ENCODE peak calls at places on chromosomes 3 and 15, in nine cellular contexts. B is H1, O is stomach, Z is transverse colon, N is esophagus muscularis mucosa, G is SK-N-SH, R is GM12878, I is K562, Y is HepG2. W is an unnamed sample.
A peak's percentile ranks its signal among the peaks of the same experiment; 100 is the strongest.

GRCh38 chr3:120348065-120348980 is 831 bp downstream of the LRRC58 start:
- DNase-seq in B (no peak), O (no peak), Z (no peak), N (no peak), G (peak; percentile 36), R (no peak), I (no peak), Y (peak; percentile 6), W (no peak)

GRCh38 chr15:98790270-98790669 is 141.9 kb downstream of the IGF1R start:
- DNase-seq in B (no peak), O (no peak), Z (no peak), N (no peak), G (no peak), R (no peak), I (no peak), Y (no peak), W (no peak)

GRCh38 chr15:81968691-81969090 is 77.1 kb downstream of the MEX3B start:
- DNase-seq in B (no peak), O (no peak), Z (no peak), N (no peak), G (no peak), R (no peak), I (no peak), Y (no peak), W (no peak)

GRCh38 chr15:58952751-58953150 is 19.3 kb upstream of the SLTM start:
- DNase-seq in B (no peak), O (no peak), Z (no peak), N (no peak), G (no peak), R (no peak), I (no peak), Y (no peak), W (no peak)

GRCh38 chr3:169310190-169310918 is 353.2 kb downstream of the MECOM start:
- DNase-seq in B (no peak), O (no peak), Z (no peak), N (peak; percentile 42), G (no peak), R (no peak), I (no peak), Y (no peak), W (no peak)

GRCh38 chr3:193190387-193190786 is 50.6 kb upstream of the PLAAT1 start:
- DNase-seq in B (peak; percentile 54), O (no peak), Z (no peak), N (no peak), G (peak; percentile 44), R (no peak), I (peak; percentile 12), Y (peak; percentile 23), W (no peak)

GRCh38 chr3:3015472-3016089 is 94.6 kb downstream of the IL5RA start:
- DNase-seq in B (no peak), O (no peak), Z (no peak), N (no peak), G (peak; percentile 58), R (no peak), I (no peak), Y (peak; percentile 15), W (no peak)

GRCh38 chr15:73781038-73781925 is 28.1 kb upstream of the INSYN1 start:
- DNase-seq in B (peak; percentile 66), O (no peak), Z (no peak), N (no peak), G (no peak), R (no peak), I (peak; percentile 65), Y (no peak), W (no peak)

GRCh38 chr3:54093849-54094248 is 28.5 kb upstream of the CACNA2D3 start:
- DNase-seq in B (no peak), O (no peak), Z (no peak), N (no peak), G (no peak), R (no peak), I (no peak), Y (no peak), W (no peak)

GRCh38 chr15:40054746-40055575 is 16.0 kb upstream of the SRP14 start:
- DNase-seq in B (no peak), O (peak; percentile 84), Z (peak; percentile 72), N (no peak), G (no peak), R (no peak), I (no peak), Y (no peak), W (peak; percentile 61)

GRCh38 chr3:130811552-130811951 is 64.9 kb upstream of the PIK3R4 start:
- DNase-seq in B (no peak), O (no peak), Z (no peak), N (no peak), G (no peak), R (no peak), I (no peak), Y (no peak), W (no peak)

GRCh38 chr3:123090700-123091585 is 24.1 kb downstream of the PDIA5 start:
- DNase-seq in B (no peak), O (no peak), Z (no peak), N (no peak), G (no peak), R (no peak), I (no peak), Y (no peak), W (no peak)

GRCh38 chr15:98441599-98441998 is 206.7 kb upstream of the IGF1R start:
- DNase-seq in B (no peak), O (no peak), Z (no peak), N (peak; percentile 55), G (no peak), R (no peak), I (no peak), Y (no peak), W (no peak)

GRCh38 chr3:134476977-134477376 is 8.8 kb downstream of the ANAPC13 start:
- DNase-seq in B (no peak), O (no peak), Z (no peak), N (no peak), G (no peak), R (no peak), I (no peak), Y (no peak), W (no peak)

GRCh38 chr3:11379824-11380281 is 107.7 kb downstream of the ATG7 start:
- DNase-seq in B (no peak), O (no peak), Z (no peak), N (no peak), G (no peak), R (no peak), I (no peak), Y (no peak), W (no peak)

GRCh38 chr3:11380314-11380713 is 108.1 kb downstream of the ATG7 start:
- DNase-seq in B (no peak), O (no peak), Z (no peak), N (no peak), G (no peak), R (no peak), I (no peak), Y (peak; percentile 31), W (no peak)

GRCh38 chr3:11381563-11381962 is 109.4 kb downstream of the ATG7 start:
- DNase-seq in B (no peak), O (no peak), Z (no peak), N (no peak), G (no peak), R (no peak), I (no peak), Y (no peak), W (no peak)

GRCh38 chr3:11377726-11378125 is 105.5 kb downstream of the ATG7 start:
- DNase-seq in B (no peak), O (no peak), Z (no peak), N (no peak), G (no peak), R (no peak), I (no peak), Y (no peak), W (no peak)

DNA sequence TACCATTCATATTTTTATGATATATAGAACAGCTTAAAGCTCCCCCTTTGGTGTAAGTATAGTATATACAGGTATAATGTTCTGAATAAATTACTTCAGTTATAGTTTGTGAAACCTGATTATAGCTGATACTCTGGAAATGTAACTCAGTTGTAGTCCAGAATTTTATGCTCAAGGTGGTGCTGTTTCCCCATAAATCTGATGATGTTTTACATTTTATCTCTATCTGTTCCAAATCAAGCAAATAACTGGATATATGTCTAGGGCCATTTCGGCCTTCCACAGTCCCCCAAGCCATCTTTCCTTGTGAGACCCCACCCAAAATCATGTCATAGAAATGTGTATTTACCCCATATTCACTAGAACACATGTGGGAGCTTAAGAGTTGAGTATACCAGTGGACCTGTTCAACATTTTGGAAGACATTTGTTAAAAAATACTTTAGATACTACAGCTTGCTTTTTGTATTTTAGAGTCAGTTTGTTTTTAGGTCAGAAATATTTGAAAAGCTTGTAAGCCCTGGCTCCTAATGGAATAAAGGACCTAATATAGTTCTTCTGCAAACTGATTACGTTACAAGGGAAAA is 107.1 kb downstream of the ATG7 start:
- DNase-seq in B (no peak), O (no peak), Z (no peak), N (no peak), G (peak; percentile 56), R (peak; percentile 13), I (no peak), Y (peak; percentile 24), W (no peak)
- TF ChIP-seq EP300 in B (no peak), O (no peak), Z (no peak), N (no peak), G (no peak), R (no peak), I (no peak), Y (no peak), W (no peak)

DNA sequence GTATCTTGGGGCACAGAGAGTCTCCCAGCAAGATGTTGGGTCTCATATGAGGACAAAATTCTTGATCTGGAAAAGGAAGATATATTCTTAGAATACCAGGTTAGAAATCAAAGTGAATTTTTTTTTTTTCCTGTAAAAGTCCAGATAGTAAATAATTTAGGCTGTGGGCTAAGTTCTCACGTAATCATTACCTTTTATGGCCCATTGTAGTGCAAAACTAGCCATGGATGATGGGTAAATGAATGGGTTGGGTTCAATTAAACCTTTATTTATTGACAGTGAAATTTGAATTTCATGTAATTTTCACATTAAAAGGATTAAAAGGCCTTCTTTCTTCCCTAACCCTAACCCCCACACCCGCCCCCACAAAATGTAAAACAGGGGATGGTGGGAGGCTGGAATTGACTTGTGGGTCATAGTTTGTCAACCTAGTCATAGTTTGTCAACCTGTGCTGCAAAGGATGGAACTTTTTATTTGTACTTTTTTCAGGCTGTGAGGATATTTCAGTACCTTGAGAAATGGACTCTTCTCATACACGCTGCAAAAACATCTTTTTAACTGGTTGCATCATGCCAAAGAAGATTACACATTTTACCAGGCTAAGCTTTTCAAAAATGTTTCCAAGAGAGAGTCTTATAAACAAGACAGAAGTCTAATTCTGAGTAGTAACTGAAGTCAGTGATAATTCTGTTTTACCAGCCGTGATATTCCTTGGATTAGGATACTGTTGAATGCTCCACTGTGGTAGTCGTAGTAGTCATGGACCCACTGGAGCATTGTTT is 138.8 kb downstream of the AKAP13 start:
- DNase-seq in B (no peak), O (no peak), Z (no peak), N (no peak), G (no peak), R (no peak), I (no peak), Y (no peak), W (no peak)
- TF ChIP-seq POLR2AphosphoS5 in B (no peak), O (no peak), Z (no peak), N (no peak), G (no peak), R (no peak), I (no peak), Y (no peak), W (no peak)

GRCh38 chr3:144384241-144384979 is 412.8 kb downstream of the DIPK2A start:
- DNase-seq in B (no peak), O (no peak), Z (no peak), N (no peak), G (no peak), R (no peak), I (no peak), Y (no peak), W (no peak)
- TF ChIP-seq EP300 in B (no peak), O (no peak), Z (no peak), N (no peak), G (no peak), R (no peak), I (no peak), Y (no peak), W (no peak)

GRCh38 chr15:64151727-64152506 is at the start of gene SNX22:
- DNase-seq in B (peak; percentile 78), O (peak; percentile 46), Z (peak; percentile 33), N (no peak), G (peak; percentile 71), R (no peak), I (no peak), Y (no peak), W (no peak)
- TF ChIP-seq POLR2AphosphoS5 in B (no peak), O (no peak), Z (no peak), N (no peak), G (no peak), R (no peak), I (no peak), Y (peak; percentile 52), W (no peak)

W was measured in sigmoid colon.